ENCODE peak calls at places on chromosomes 1 and 21, in ten cellular contexts. One of them, this sample, is unnamed.

GRCh38 chr21:28537371-28538079 is 455.2 kb downstream of the LTN1 start:
- DNase-seq in nephron progenitor cell: no peak
- DNase-seq in AG04450: peak
- DNase-seq in cardiac fibroblast: peak
- DNase-seq in brain microvascular endothelial cell: peak
- DNase-seq in ovary: no peak
- DNase-seq in CD8-positive, alpha-beta T cell: no peak
- DNase-seq in fibroblast of mammary gland: peak
- DNase-seq in WERI-Rb-1: no peak
- DNase-seq in HFF-Myc: peak
- DNase-seq in this sample: no peak

GRCh38 chr1:1629430-1630190 is 2.4 kb upstream of the MMP23B start:
- DNase-seq in nephron progenitor cell: no peak
- DNase-seq in AG04450: no peak
- DNase-seq in cardiac fibroblast: no peak
- DNase-seq in brain microvascular endothelial cell: no peak
- DNase-seq in ovary: no peak
- DNase-seq in CD8-positive, alpha-beta T cell: peak
- DNase-seq in fibroblast of mammary gland: no peak
- DNase-seq in WERI-Rb-1: no peak
- DNase-seq in HFF-Myc: no peak
- DNase-seq in this sample: no peak

GRCh38 chr1:81760487-81761097 is 40.1 kb upstream of the ADGRL2 start:
- DNase-seq in nephron progenitor cell: no peak
- DNase-seq in AG04450: peak
- DNase-seq in cardiac fibroblast: peak
- DNase-seq in brain microvascular endothelial cell: peak
- DNase-seq in ovary: no peak
- DNase-seq in CD8-positive, alpha-beta T cell: no peak
- DNase-seq in fibroblast of mammary gland: peak
- DNase-seq in WERI-Rb-1: no peak
- DNase-seq in HFF-Myc: no peak
- DNase-seq in this sample: peak

GRCh38 chr1:10829067-10829818 is 32.8 kb upstream of the CASZ1 start:
- DNase-seq in nephron progenitor cell: no peak
- DNase-seq in AG04450: no peak
- DNase-seq in cardiac fibroblast: no peak
- DNase-seq in brain microvascular endothelial cell: no peak
- DNase-seq in ovary: no peak
- DNase-seq in CD8-positive, alpha-beta T cell: no peak
- DNase-seq in fibroblast of mammary gland: no peak
- DNase-seq in WERI-Rb-1: no peak
- DNase-seq in HFF-Myc: no peak
- DNase-seq in this sample: no peak

GRCh38 chr1:47434051-47434842 is 3.6 kb upstream of the FOXD2 start:
- DNase-seq in nephron progenitor cell: peak
- DNase-seq in AG04450: peak
- DNase-seq in cardiac fibroblast: peak
- DNase-seq in brain microvascular endothelial cell: peak
- DNase-seq in ovary: peak
- DNase-seq in CD8-positive, alpha-beta T cell: no peak
- DNase-seq in fibroblast of mammary gland: peak
- DNase-seq in WERI-Rb-1: no peak
- DNase-seq in HFF-Myc: no peak
- DNase-seq in this sample: no peak

GRCh38 chr1:80918365-80918764 is 882.4 kb upstream of the ADGRL2 start:
- DNase-seq in nephron progenitor cell: no peak
- DNase-seq in AG04450: no peak
- DNase-seq in cardiac fibroblast: no peak
- DNase-seq in brain microvascular endothelial cell: no peak
- DNase-seq in ovary: no peak
- DNase-seq in CD8-positive, alpha-beta T cell: no peak
- DNase-seq in fibroblast of mammary gland: peak
- DNase-seq in WERI-Rb-1: no peak
- DNase-seq in HFF-Myc: no peak
- DNase-seq in this sample: no peak

GRCh38 chr1:45009956-45010854 is 919 bp downstream of the HECTD3 start:
- DNase-seq in nephron progenitor cell: peak
- DNase-seq in AG04450: no peak
- DNase-seq in cardiac fibroblast: no peak
- DNase-seq in brain microvascular endothelial cell: no peak
- DNase-seq in ovary: peak
- DNase-seq in CD8-positive, alpha-beta T cell: no peak
- DNase-seq in fibroblast of mammary gland: no peak
- DNase-seq in WERI-Rb-1: no peak
- DNase-seq in HFF-Myc: no peak
- DNase-seq in this sample: no peak

GRCh38 chr1:61950418-61950817 is 208.1 kb downstream of the PATJ start:
- DNase-seq in nephron progenitor cell: no peak
- DNase-seq in AG04450: no peak
- DNase-seq in cardiac fibroblast: peak
- DNase-seq in brain microvascular endothelial cell: no peak
- DNase-seq in ovary: no peak
- DNase-seq in CD8-positive, alpha-beta T cell: no peak
- DNase-seq in fibroblast of mammary gland: peak
- DNase-seq in WERI-Rb-1: no peak
- DNase-seq in HFF-Myc: no peak
- DNase-seq in this sample: no peak

GRCh38 chr1:162696286-162696862 is 64.1 kb downstream of the DDR2 start:
- DNase-seq in nephron progenitor cell: peak
- DNase-seq in AG04450: peak
- DNase-seq in cardiac fibroblast: peak
- DNase-seq in brain microvascular endothelial cell: peak
- DNase-seq in ovary: peak
- DNase-seq in CD8-positive, alpha-beta T cell: no peak
- DNase-seq in fibroblast of mammary gland: peak
- DNase-seq in WERI-Rb-1: peak
- DNase-seq in HFF-Myc: peak
- DNase-seq in this sample: peak

GRCh38 chr1:226738421-226738994 is 574 bp downstream of the ITPKB start:
- DNase-seq in nephron progenitor cell: peak
- DNase-seq in AG04450: no peak
- DNase-seq in cardiac fibroblast: peak
- DNase-seq in brain microvascular endothelial cell: no peak
- DNase-seq in ovary: peak
- DNase-seq in CD8-positive, alpha-beta T cell: no peak
- DNase-seq in fibroblast of mammary gland: peak
- DNase-seq in WERI-Rb-1: peak
- DNase-seq in HFF-Myc: no peak
- DNase-seq in this sample: no peak

GRCh38 chr21:37461494-37461893 is 94.9 kb downstream of the DYRK1A start:
- DNase-seq in nephron progenitor cell: no peak
- DNase-seq in AG04450: no peak
- DNase-seq in cardiac fibroblast: peak
- DNase-seq in brain microvascular endothelial cell: no peak
- DNase-seq in ovary: no peak
- DNase-seq in CD8-positive, alpha-beta T cell: no peak
- DNase-seq in fibroblast of mammary gland: no peak
- DNase-seq in WERI-Rb-1: no peak
- DNase-seq in HFF-Myc: no peak
- DNase-seq in this sample: no peak

GRCh38 chr1:156592910-156593732 is 1.5 kb downstream of the NAXE start:
- DNase-seq in nephron progenitor cell: no peak
- DNase-seq in AG04450: no peak
- DNase-seq in cardiac fibroblast: no peak
- DNase-seq in brain microvascular endothelial cell: no peak
- DNase-seq in ovary: no peak
- DNase-seq in CD8-positive, alpha-beta T cell: no peak
- DNase-seq in fibroblast of mammary gland: no peak
- DNase-seq in WERI-Rb-1: no peak
- DNase-seq in HFF-Myc: no peak
- DNase-seq in this sample: no peak

GRCh38 chr1:35587736-35588135 is 14.6 kb downstream of the TFAP2E start:
- DNase-seq in nephron progenitor cell: no peak
- DNase-seq in AG04450: no peak
- DNase-seq in cardiac fibroblast: no peak
- DNase-seq in brain microvascular endothelial cell: no peak
- DNase-seq in ovary: no peak
- DNase-seq in CD8-positive, alpha-beta T cell: no peak
- DNase-seq in fibroblast of mammary gland: no peak
- DNase-seq in WERI-Rb-1: no peak
- DNase-seq in HFF-Myc: no peak
- DNase-seq in this sample: no peak

GRCh38 chr21:19122371-19122770 is 718.8 kb upstream of the TMPRSS15 start:
- DNase-seq in nephron progenitor cell: no peak
- DNase-seq in AG04450: no peak
- DNase-seq in cardiac fibroblast: no peak
- DNase-seq in brain microvascular endothelial cell: no peak
- DNase-seq in ovary: no peak
- DNase-seq in CD8-positive, alpha-beta T cell: no peak
- DNase-seq in fibroblast of mammary gland: no peak
- DNase-seq in WERI-Rb-1: no peak
- DNase-seq in HFF-Myc: no peak
- DNase-seq in this sample: no peak

GRCh38 chr1:29504266-29504665 is 267.9 kb downstream of the PTPRU start:
- DNase-seq in nephron progenitor cell: no peak
- DNase-seq in AG04450: no peak
- DNase-seq in cardiac fibroblast: no peak
- DNase-seq in brain microvascular endothelial cell: no peak
- DNase-seq in ovary: no peak
- DNase-seq in CD8-positive, alpha-beta T cell: no peak
- DNase-seq in fibroblast of mammary gland: no peak
- DNase-seq in WERI-Rb-1: no peak
- DNase-seq in HFF-Myc: no peak
- DNase-seq in this sample: no peak

GRCh38 chr1:68160021-68160420 is 72.3 kb downstream of the WLS start:
- DNase-seq in nephron progenitor cell: no peak
- DNase-seq in AG04450: no peak
- DNase-seq in cardiac fibroblast: no peak
- DNase-seq in brain microvascular endothelial cell: no peak
- DNase-seq in ovary: no peak
- DNase-seq in CD8-positive, alpha-beta T cell: no peak
- DNase-seq in fibroblast of mammary gland: no peak
- DNase-seq in WERI-Rb-1: no peak
- DNase-seq in HFF-Myc: no peak
- DNase-seq in this sample: no peak

GRCh38 chr1:22208973-22209378 is 66.1 kb upstream of the WNT4 start:
- DNase-seq in nephron progenitor cell: no peak
- DNase-seq in AG04450: no peak
- DNase-seq in cardiac fibroblast: no peak
- DNase-seq in brain microvascular endothelial cell: no peak
- DNase-seq in ovary: no peak
- DNase-seq in CD8-positive, alpha-beta T cell: no peak
- DNase-seq in fibroblast of mammary gland: no peak
- DNase-seq in WERI-Rb-1: no peak
- DNase-seq in HFF-Myc: no peak
- DNase-seq in this sample: no peak

GRCh38 chr1:213982814-213983588 is 4.8 kb upstream of the PROX1 start:
- DNase-seq in nephron progenitor cell: peak
- DNase-seq in AG04450: no peak
- DNase-seq in cardiac fibroblast: no peak
- DNase-seq in brain microvascular endothelial cell: no peak
- DNase-seq in ovary: peak
- DNase-seq in CD8-positive, alpha-beta T cell: no peak
- DNase-seq in fibroblast of mammary gland: no peak
- DNase-seq in WERI-Rb-1: peak
- DNase-seq in HFF-Myc: no peak
- DNase-seq in this sample: no peak
- TF ChIP-seq CTCF in nephron progenitor cell: no peak
- TF ChIP-seq CTCF in AG04450: no peak
- TF ChIP-seq CTCF in cardiac fibroblast: no peak
- TF ChIP-seq CTCF in brain microvascular endothelial cell: no peak
- TF ChIP-seq CTCF in ovary: no peak
- TF ChIP-seq CTCF in CD8-positive, alpha-beta T cell: no peak
- TF ChIP-seq CTCF in fibroblast of mammary gland: no peak
- TF ChIP-seq CTCF in WERI-Rb-1: peak
- TF ChIP-seq CTCF in HFF-Myc: no peak
- TF ChIP-seq CTCF in this sample: no peak

GRCh38 chr1:83500531-83500930 is 498.4 kb downstream of the TTLL7 start:
- DNase-seq in nephron progenitor cell: no peak
- DNase-seq in AG04450: no peak
- DNase-seq in cardiac fibroblast: no peak
- DNase-seq in brain microvascular endothelial cell: no peak
- DNase-seq in ovary: no peak
- DNase-seq in CD8-positive, alpha-beta T cell: no peak
- DNase-seq in fibroblast of mammary gland: no peak
- DNase-seq in WERI-Rb-1: no peak
- DNase-seq in HFF-Myc: no peak
- DNase-seq in this sample: no peak

GRCh38 chr1:83499998-83500397 is 498.9 kb downstream of the TTLL7 start:
- DNase-seq in nephron progenitor cell: no peak
- DNase-seq in AG04450: no peak
- DNase-seq in cardiac fibroblast: no peak
- DNase-seq in brain microvascular endothelial cell: no peak
- DNase-seq in ovary: no peak
- DNase-seq in CD8-positive, alpha-beta T cell: no peak
- DNase-seq in fibroblast of mammary gland: no peak
- DNase-seq in WERI-Rb-1: peak
- DNase-seq in HFF-Myc: no peak
- DNase-seq in this sample: no peak

GRCh38 chr1:83500987-83501591 is 497.8 kb downstream of the TTLL7 start:
- DNase-seq in nephron progenitor cell: no peak
- DNase-seq in AG04450: no peak
- DNase-seq in cardiac fibroblast: no peak
- DNase-seq in brain microvascular endothelial cell: no peak
- DNase-seq in ovary: no peak
- DNase-seq in CD8-positive, alpha-beta T cell: no peak
- DNase-seq in fibroblast of mammary gland: no peak
- DNase-seq in WERI-Rb-1: no peak
- DNase-seq in HFF-Myc: no peak
- DNase-seq in this sample: no peak

GRCh38 chr1:83495560-83495959 is 503.4 kb downstream of the TTLL7 start:
- DNase-seq in nephron progenitor cell: no peak
- DNase-seq in AG04450: no peak
- DNase-seq in cardiac fibroblast: no peak
- DNase-seq in brain microvascular endothelial cell: no peak
- DNase-seq in ovary: no peak
- DNase-seq in CD8-positive, alpha-beta T cell: no peak
- DNase-seq in fibroblast of mammary gland: no peak
- DNase-seq in WERI-Rb-1: no peak
- DNase-seq in HFF-Myc: no peak
- DNase-seq in this sample: no peak

GRCh38 chr1:83497563-83497962 is 501.4 kb downstream of the TTLL7 start:
- DNase-seq in nephron progenitor cell: no peak
- DNase-seq in AG04450: no peak
- DNase-seq in cardiac fibroblast: peak
- DNase-seq in brain microvascular endothelial cell: peak
- DNase-seq in ovary: no peak
- DNase-seq in CD8-positive, alpha-beta T cell: no peak
- DNase-seq in fibroblast of mammary gland: peak
- DNase-seq in WERI-Rb-1: peak
- DNase-seq in HFF-Myc: peak
- DNase-seq in this sample: no peak
- TF ChIP-seq CTCF in nephron progenitor cell: peak
- TF ChIP-seq CTCF in AG04450: no peak
- TF ChIP-seq CTCF in cardiac fibroblast: peak
- TF ChIP-seq CTCF in brain microvascular endothelial cell: peak
- TF ChIP-seq CTCF in ovary: no peak
- TF ChIP-seq CTCF in CD8-positive, alpha-beta T cell: no peak
- TF ChIP-seq CTCF in fibroblast of mammary gland: peak
- TF ChIP-seq CTCF in WERI-Rb-1: peak
- TF ChIP-seq CTCF in HFF-Myc: peak
- TF ChIP-seq CTCF in this sample: peak

GRCh38 chr1:193406901-193407300 is 220.5 kb upstream of the B3GALT2 start:
- DNase-seq in nephron progenitor cell: no peak
- DNase-seq in AG04450: no peak
- DNase-seq in cardiac fibroblast: peak
- DNase-seq in brain microvascular endothelial cell: peak
- DNase-seq in ovary: no peak
- DNase-seq in CD8-positive, alpha-beta T cell: no peak
- DNase-seq in fibroblast of mammary gland: peak
- DNase-seq in WERI-Rb-1: no peak
- DNase-seq in HFF-Myc: peak
- DNase-seq in this sample: no peak
- TF ChIP-seq CTCF in nephron progenitor cell: peak
- TF ChIP-seq CTCF in AG04450: peak
- TF ChIP-seq CTCF in cardiac fibroblast: peak
- TF ChIP-seq CTCF in brain microvascular endothelial cell: peak
- TF ChIP-seq CTCF in ovary: peak
- TF ChIP-seq CTCF in CD8-positive, alpha-beta T cell: peak
- TF ChIP-seq CTCF in fibroblast of mammary gland: peak
- TF ChIP-seq CTCF in WERI-Rb-1: peak
- TF ChIP-seq CTCF in HFF-Myc: peak
- TF ChIP-seq CTCF in this sample: peak

GRCh38 chr1:24683713-24684162 is 40.6 kb downstream of the SRRM1 start:
- DNase-seq in nephron progenitor cell: no peak
- DNase-seq in AG04450: peak
- DNase-seq in cardiac fibroblast: peak
- DNase-seq in brain microvascular endothelial cell: peak
- DNase-seq in ovary: no peak
- DNase-seq in CD8-positive, alpha-beta T cell: no peak
- DNase-seq in fibroblast of mammary gland: peak
- DNase-seq in WERI-Rb-1: no peak
- DNase-seq in HFF-Myc: peak
- DNase-seq in this sample: peak
- TF ChIP-seq CTCF in nephron progenitor cell: no peak
- TF ChIP-seq CTCF in AG04450: no peak
- TF ChIP-seq CTCF in cardiac fibroblast: no peak
- TF ChIP-seq CTCF in brain microvascular endothelial cell: no peak
- TF ChIP-seq CTCF in ovary: no peak
- TF ChIP-seq CTCF in CD8-positive, alpha-beta T cell: no peak
- TF ChIP-seq CTCF in fibroblast of mammary gland: no peak
- TF ChIP-seq CTCF in WERI-Rb-1: no peak
- TF ChIP-seq CTCF in HFF-Myc: no peak
- TF ChIP-seq CTCF in this sample: no peak